ENCODE peak calls at places on chromosome 9, in ten cellular contexts. L is cardiac muscle cell; F is body of pancreas; P is left ventricle myocardium inferior; X is breast epithelium; V is aorta; B is neural progenitor cell; E is naive thymus-derived CD4-positive, alpha-beta T cell; Q is pancreas; G is adrenal gland. D is an unnamed sample.

GRCh38 chr9:77170991-77171699 is 6.2 kb upstream of the VPS13A start:
- DNase-seq in L (no peak), F (no peak), P (peak; percentile 50), X (no peak), V (no peak), B (no peak), E (no peak), Q (no peak), G (no peak), D (no peak)

GRCh38 chr9:83060557-83060956 is 2.4 kb downstream of the RASEF start:
- DNase-seq in L (no peak), F (peak; percentile 78), P (no peak), X (no peak), V (no peak), B (no peak), E (no peak), Q (no peak), G (no peak), D (no peak)

GRCh38 chr9:90455316-90455715 is 187.3 kb downstream of the DIRAS2 start:
- DNase-seq in L (no peak), F (no peak), P (no peak), X (no peak), V (no peak), B (no peak), E (no peak), Q (no peak), G (no peak), D (no peak)

GRCh38 chr9:128341435-128341849 is 1.1 kb downstream of the SLC27A4 start:
- DNase-seq in L (peak; percentile 69), F (peak; percentile 66), P (peak; percentile 40), X (peak; percentile 45), V (peak; percentile 56), B (peak; percentile 81), E (peak; percentile 66), Q (peak; percentile 71), G (peak; percentile 81), D (peak; percentile 61)

GRCh38 chr9:98455957-98456621 is 200.6 kb upstream of the TBC1D2 start:
- DNase-seq in L (peak; percentile 59), F (no peak), P (no peak), X (peak; percentile 34), V (no peak), B (no peak), E (no peak), Q (no peak), G (no peak), D (no peak)

GRCh38 chr9:101383361-101383760 is 1.4 kb downstream of the BAAT start:
- DNase-seq in L (no peak), F (no peak), P (no peak), X (no peak), V (no peak), B (no peak), E (no peak), Q (no peak), G (no peak), D (no peak)

GRCh38 chr9:116646661-116647514 is 40.2 kb upstream of the TRIM32 start:
- DNase-seq in L (peak; percentile 79), F (no peak), P (no peak), X (no peak), V (no peak), B (peak; percentile 65), E (no peak), Q (no peak), G (no peak), D (no peak)

GRCh38 chr9:112819635-112820496 is 69.3 kb downstream of the SNX30 start:
- DNase-seq in L (peak; percentile 82), F (peak; percentile 35), P (peak; percentile 39), X (no peak), V (peak; percentile 68), B (peak; percentile 76), E (no peak), Q (no peak), G (peak; percentile 80), D (peak; percentile 52)

GRCh38 chr9:113941056-113941455 is 64.9 kb downstream of the ZNF618 start:
- DNase-seq in L (peak; percentile 25), F (no peak), P (no peak), X (no peak), V (no peak), B (no peak), E (no peak), Q (no peak), G (no peak), D (no peak)

GRCh38 chr9:25724424-25724823 is 46.2 kb upstream of the TUSC1 start:
- DNase-seq in L (peak; percentile 34), F (no peak), P (no peak), X (no peak), V (no peak), B (no peak), E (no peak), Q (no peak), G (no peak), D (no peak)

GRCh38 chr9:38700695-38701094 is 19.2 kb downstream of the FAM240B start:
- DNase-seq in L (peak; percentile 43), F (no peak), P (no peak), X (no peak), V (no peak), B (no peak), E (no peak), Q (no peak), G (no peak), D (no peak)

GRCh38 chr9:5510360-5510931 is at the start of gene PDCD1LG2:
- DNase-seq in L (peak; percentile 79), F (no peak), P (no peak), X (no peak), V (no peak), B (no peak), E (peak; percentile 56), Q (no peak), G (no peak), D (no peak)

GRCh38 chr9:22097712-22098111 is 88.6 kb upstream of the CDKN2B start:
- DNase-seq in L (peak; percentile 84), F (no peak), P (no peak), X (no peak), V (no peak), B (no peak), E (no peak), Q (no peak), G (no peak), D (no peak)

GRCh38 chr9:128627127-128627715 is 29.4 kb downstream of the DYNC2I2 start:
- DNase-seq in L (no peak), F (no peak), P (no peak), X (no peak), V (no peak), B (no peak), E (no peak), Q (peak; percentile 45), G (no peak), D (no peak)

GRCh38 chr9:120398286-120398685 is 181.7 kb downstream of the CDK5RAP2 start:
- DNase-seq in L (no peak), F (no peak), P (no peak), X (no peak), V (no peak), B (no peak), E (no peak), Q (no peak), G (no peak), D (no peak)
- H3K36me3 ChIP-seq in L (peaks cover 40% of the 10 kb centered on the region), F (peaks cover 22% of the 10 kb centered on the region), P (peaks cover 97% of the 10 kb centered on the region), X (peaks cover 10% of the 10 kb centered on the region), V (peaks cover 8% of the 10 kb centered on the region), B (peaks cover 9% of the 10 kb centered on the region), E (no peaks in the 10 kb centered on the region), Q (peaks cover 30% of the 10 kb centered on the region), G (peaks cover 55% of the 10 kb centered on the region), D (peaks cover 96% of the 10 kb centered on the region)

DNA sequence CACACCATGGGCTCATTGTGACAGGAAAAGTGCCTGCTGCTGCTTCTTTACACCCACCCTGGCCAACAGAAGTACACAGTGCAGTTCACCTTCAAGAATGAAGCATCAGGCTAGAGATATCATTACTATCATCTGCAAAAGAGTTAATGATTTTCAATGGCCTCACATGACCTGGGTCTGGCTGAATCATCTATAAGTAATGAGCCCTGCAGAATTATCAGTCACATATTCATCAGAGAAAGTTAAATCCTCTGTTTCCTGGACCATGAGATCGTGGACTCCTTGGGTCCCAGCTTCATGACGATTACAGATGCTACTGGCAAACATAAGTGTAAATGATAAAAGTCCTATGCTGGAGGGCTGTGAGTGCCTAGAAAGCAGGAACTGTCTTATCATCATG is 8.3 kb downstream of the BAG1 start:
- DNase-seq in L (no peak), F (no peak), P (no peak), X (no peak), V (no peak), B (no peak), E (no peak), Q (no peak), G (peak; percentile 4), D (no peak)
- H3K36me3 ChIP-seq in L (peaks cover 75% of the 10 kb centered on the region), F (peaks cover 43% of the 10 kb centered on the region), P (peaks cover 96% of the 10 kb centered on the region), X (peaks cover 10% of the 10 kb centered on the region), V (peaks cover 7% of the 10 kb centered on the region), B (peaks cover 10% of the 10 kb centered on the region), E (peaks cover 19% of the 10 kb centered on the region), Q (peaks cover 66% of the 10 kb centered on the region), G (peaks cover 88% of the 10 kb centered on the region), D (peaks cover 97% of the 10 kb centered on the region)

DNA sequence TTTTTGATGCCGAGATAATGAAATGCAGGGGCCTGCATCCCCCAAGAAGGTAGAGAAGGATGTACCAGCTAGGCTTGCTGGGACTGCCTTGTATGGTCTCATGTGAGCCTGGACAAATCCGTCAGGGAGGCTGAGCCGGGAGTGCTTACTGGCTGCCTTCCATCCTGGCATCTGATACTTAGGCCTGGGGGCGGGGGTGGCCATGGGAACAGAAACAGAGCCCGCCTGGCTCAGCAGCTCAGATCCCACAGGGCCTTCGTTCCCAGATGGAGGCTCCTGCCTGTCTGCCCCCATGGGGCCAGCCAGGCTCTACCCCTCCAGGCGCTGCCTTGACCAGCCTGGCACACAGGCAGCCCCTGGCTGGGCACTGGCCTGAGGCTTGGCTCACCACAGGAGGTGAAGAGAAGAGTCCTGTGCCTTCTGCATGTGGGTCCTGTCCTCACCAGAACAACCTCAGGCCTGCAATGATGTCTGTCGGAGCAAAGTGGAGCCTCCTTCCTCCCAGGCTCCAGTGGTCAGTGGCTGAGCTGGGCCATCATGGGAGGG is 10.5 kb upstream of the SPATA31E1 start:
- DNase-seq in L (peak; percentile 41), F (no peak), P (no peak), X (no peak), V (no peak), B (no peak), E (peak; percentile 3), Q (no peak), G (peak; percentile 59), D (no peak)
- H3K36me3 ChIP-seq in L (no peaks in the 10 kb centered on the region), F (no peaks in the 10 kb centered on the region), P (no peaks in the 10 kb centered on the region), X (no peaks in the 10 kb centered on the region), V (no peaks in the 10 kb centered on the region), B (no peaks in the 10 kb centered on the region), E (no peaks in the 10 kb centered on the region), Q (no peaks in the 10 kb centered on the region), G (no peaks in the 10 kb centered on the region), D (no peaks in the 10 kb centered on the region)

DNA sequence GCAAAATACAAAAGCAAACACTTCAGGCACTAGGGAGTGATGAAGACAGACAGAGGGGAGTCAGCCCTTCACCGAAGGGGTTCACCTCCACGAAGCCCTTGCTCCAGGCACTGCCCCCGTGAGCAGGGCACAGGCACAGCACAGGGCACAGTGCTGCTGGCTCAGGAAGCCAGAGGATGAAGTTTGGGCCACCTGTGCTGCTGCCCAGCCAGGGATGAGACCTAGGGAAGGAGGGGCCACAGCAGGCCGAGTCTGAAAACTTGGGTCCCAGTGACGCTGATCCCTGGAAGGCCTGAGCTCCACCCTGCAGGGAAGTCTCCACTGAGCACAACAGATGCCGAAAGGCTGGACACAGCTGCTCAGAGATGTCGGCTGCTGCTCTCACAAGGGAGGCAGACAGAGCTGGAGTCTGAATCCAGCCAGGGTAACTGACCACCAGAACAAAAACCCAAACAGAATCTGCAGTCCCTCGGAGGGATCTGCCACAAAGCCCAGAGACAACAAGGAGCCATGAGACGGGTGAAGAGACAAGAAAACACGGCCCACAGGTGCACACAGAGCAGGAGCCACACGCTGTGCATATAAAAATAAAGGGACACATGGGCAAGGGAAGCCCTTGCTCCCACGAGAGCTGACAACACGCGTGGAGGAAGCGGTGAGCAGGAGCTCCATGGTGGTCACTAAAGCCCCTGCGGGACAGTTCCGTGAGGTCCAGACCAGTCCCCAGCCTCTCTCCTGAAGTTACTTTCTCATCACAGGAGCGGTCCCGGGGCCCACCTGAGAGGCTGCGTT is 91.0 kb downstream of the CAMSAP1 start:
- DNase-seq in L (no peak), F (no peak), P (no peak), X (no peak), V (no peak), B (no peak), E (no peak), Q (peak; percentile 39), G (no peak), D (no peak)
- H3K36me3 ChIP-seq in L (peaks cover 79% of the 10 kb centered on the region), F (peaks cover 44% of the 10 kb centered on the region), P (peaks cover 100% of the 10 kb centered on the region), X (no peaks in the 10 kb centered on the region), V (no peaks in the 10 kb centered on the region), B (peaks cover 12% of the 10 kb centered on the region), E (peaks cover 8% of the 10 kb centered on the region), Q (peaks cover 56% of the 10 kb centered on the region), G (peaks cover 85% of the 10 kb centered on the region), D (peaks cover 91% of the 10 kb centered on the region)